ENCODE peak calls at places on chromosomes 6 and 20, in four cellular contexts. One of them, this sample, is unnamed.

GRCh38 chr6:127300411-127300810 is 33.7 kb downstream of the RNF146 start:
- DNase-seq in CD8-positive, alpha-beta T cell: no peak
- DNase-seq in psoas muscle: no peak
- DNase-seq in heart right ventricle: no peak
- DNase-seq in this sample: no peak

GRCh38 chr6:68575765-68576439 is 59.2 kb upstream of the ADGRB3 start:
- DNase-seq in CD8-positive, alpha-beta T cell: no peak
- DNase-seq in psoas muscle: no peak
- DNase-seq in heart right ventricle: no peak
- DNase-seq in this sample: peak; percentile 61

GRCh38 chr6:149271348-149272340 is 45.9 kb upstream of the TAB2 start:
- DNase-seq in CD8-positive, alpha-beta T cell: peak; percentile 51
- DNase-seq in psoas muscle: no peak
- DNase-seq in heart right ventricle: no peak
- DNase-seq in this sample: peak; percentile 59

GRCh38 chr6:109010703-109011102 is 83.9 kb downstream of the SESN1 start:
- DNase-seq in CD8-positive, alpha-beta T cell: no peak
- DNase-seq in psoas muscle: no peak
- DNase-seq in heart right ventricle: no peak
- DNase-seq in this sample: no peak

GRCh38 chr20:49937023-49937929 is 1.1 kb downstream of the RNF114 start:
- DNase-seq in CD8-positive, alpha-beta T cell: no peak
- DNase-seq in psoas muscle: no peak
- DNase-seq in heart right ventricle: no peak
- DNase-seq in this sample: no peak

GRCh38 chr6:164569503-164569902 is 739.9 kb downstream of the C6orf118 start:
- DNase-seq in CD8-positive, alpha-beta T cell: no peak
- DNase-seq in psoas muscle: no peak
- DNase-seq in heart right ventricle: no peak
- DNase-seq in this sample: no peak

GRCh38 chr6:82906489-82906888 is 159.2 kb downstream of the UBE3D start:
- DNase-seq in CD8-positive, alpha-beta T cell: no peak
- DNase-seq in psoas muscle: no peak
- DNase-seq in heart right ventricle: no peak
- DNase-seq in this sample: no peak

GRCh38 chr6:74434165-74434564 is 738.2 kb downstream of the CD109 start:
- DNase-seq in CD8-positive, alpha-beta T cell: no peak
- DNase-seq in psoas muscle: no peak
- DNase-seq in heart right ventricle: no peak
- DNase-seq in this sample: no peak

GRCh38 chr6:148869589-148869988 is 122.8 kb downstream of the UST start:
- DNase-seq in CD8-positive, alpha-beta T cell: no peak
- DNase-seq in psoas muscle: no peak
- DNase-seq in heart right ventricle: no peak
- DNase-seq in this sample: no peak

GRCh38 chr6:3026811-3027626 is 27.3 kb downstream of the NQO2 start:
- DNase-seq in CD8-positive, alpha-beta T cell: peak; percentile 55
- DNase-seq in psoas muscle: no peak
- DNase-seq in heart right ventricle: no peak
- DNase-seq in this sample: no peak

GRCh38 chr6:111761783-111762312 is 111.4 kb downstream of the FYN start:
- DNase-seq in CD8-positive, alpha-beta T cell: no peak
- DNase-seq in psoas muscle: no peak
- DNase-seq in heart right ventricle: no peak
- DNase-seq in this sample: no peak

GRCh38 chr6:12440981-12441380 is 150.8 kb downstream of the EDN1 start:
- DNase-seq in CD8-positive, alpha-beta T cell: no peak
- DNase-seq in psoas muscle: no peak
- DNase-seq in heart right ventricle: no peak
- DNase-seq in this sample: no peak

GRCh38 chr6:4853782-4854511 is 77.7 kb downstream of the CDYL start:
- DNase-seq in CD8-positive, alpha-beta T cell: no peak
- DNase-seq in psoas muscle: no peak
- DNase-seq in heart right ventricle: no peak
- DNase-seq in this sample: no peak

GRCh38 chr6:27879795-27880194 is 32.4 kb downstream of the OR2B2 start:
- DNase-seq in CD8-positive, alpha-beta T cell: no peak
- DNase-seq in psoas muscle: no peak
- DNase-seq in heart right ventricle: no peak
- DNase-seq in this sample: no peak

GRCh38 chr6:44217332-44218143 is 812 bp downstream of the MYMX start:
- DNase-seq in CD8-positive, alpha-beta T cell: no peak
- DNase-seq in psoas muscle: peak; percentile 89
- DNase-seq in heart right ventricle: peak; percentile 79
- DNase-seq in this sample: no peak

GRCh38 chr6:82687855-82688254 is 324.2 kb downstream of the TPBG start:
- DNase-seq in CD8-positive, alpha-beta T cell: no peak
- DNase-seq in psoas muscle: no peak
- DNase-seq in heart right ventricle: no peak
- DNase-seq in this sample: no peak

GRCh38 chr6:99521557-99522286 is 6.5 kb upstream of the USP45 start:
- DNase-seq in CD8-positive, alpha-beta T cell: no peak
- DNase-seq in psoas muscle: no peak
- DNase-seq in heart right ventricle: peak; percentile 15
- DNase-seq in this sample: no peak

GRCh38 chr20:45254867-45255266 is 503 bp upstream of the SLPI start:
- DNase-seq in CD8-positive, alpha-beta T cell: no peak
- DNase-seq in psoas muscle: no peak
- DNase-seq in heart right ventricle: no peak
- DNase-seq in this sample: no peak

GRCh38 chr6:150806790-150807189 is 58.7 kb upstream of the MTHFD1L start:
- DNase-seq in CD8-positive, alpha-beta T cell: no peak
- DNase-seq in psoas muscle: no peak
- DNase-seq in heart right ventricle: no peak
- DNase-seq in this sample: no peak

GRCh38 chr6:27043244-27043643 is 204.3 kb upstream of the PRSS16 start:
- DNase-seq in CD8-positive, alpha-beta T cell: no peak
- DNase-seq in psoas muscle: no peak
- DNase-seq in heart right ventricle: no peak
- DNase-seq in this sample: no peak

GRCh38 chr6:4929319-4929718 is 74.5 kb downstream of the RPP40 start:
- DNase-seq in CD8-positive, alpha-beta T cell: no peak
- DNase-seq in psoas muscle: no peak
- DNase-seq in heart right ventricle: no peak
- DNase-seq in this sample: no peak

GRCh38 chr6:118650500-118651281 is 700 bp downstream of the CEP85L start:
- DNase-seq in CD8-positive, alpha-beta T cell: peak; percentile 44
- DNase-seq in psoas muscle: peak; percentile 76
- DNase-seq in heart right ventricle: peak; percentile 53
- DNase-seq in this sample: peak; percentile 63

GRCh38 chr6:168793649-168794048 is 352.7 kb downstream of the SMOC2 start:
- DNase-seq in CD8-positive, alpha-beta T cell: no peak
- DNase-seq in psoas muscle: no peak
- DNase-seq in heart right ventricle: no peak
- DNase-seq in this sample: no peak

GRCh38 chr6:10144772-10145171 is 270.1 kb downstream of the TFAP2A start:
- DNase-seq in CD8-positive, alpha-beta T cell: no peak
- DNase-seq in psoas muscle: no peak
- DNase-seq in heart right ventricle: no peak
- DNase-seq in this sample: no peak

GRCh38 chr20:434221-434620 is 26.1 kb downstream of the RBCK1 start:
- DNase-seq in CD8-positive, alpha-beta T cell: no peak
- DNase-seq in psoas muscle: no peak
- DNase-seq in heart right ventricle: no peak
- DNase-seq in this sample: no peak
- H3K36me3 ChIP-seq in CD8-positive, alpha-beta T cell: peaks cover 17% of the 10 kb centered on the region
- H3K36me3 ChIP-seq in psoas muscle: peaks cover 82% of the 10 kb centered on the region
- H3K36me3 ChIP-seq in heart right ventricle: no peaks in the 10 kb centered on the region
- H3K36me3 ChIP-seq in this sample: peaks cover 92% of the 10 kb centered on the region

DNA sequence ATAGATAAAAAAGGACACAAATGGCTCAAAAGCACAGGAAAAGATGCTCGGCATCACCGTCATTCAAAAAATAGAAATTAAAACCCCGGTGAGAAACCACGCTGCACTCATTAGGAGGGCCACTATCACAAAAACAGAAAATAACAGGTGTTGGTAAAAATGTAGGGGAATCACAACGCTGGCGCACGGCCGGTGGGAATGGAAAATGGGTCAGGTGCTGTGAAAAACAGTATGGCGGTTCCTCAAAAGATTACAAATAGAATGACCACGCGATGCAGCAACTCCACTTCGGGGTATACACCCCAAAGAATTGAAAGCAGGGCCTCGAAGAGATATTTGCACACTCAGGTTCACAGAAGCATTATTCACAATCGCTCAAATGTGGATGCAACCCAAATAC is 28.3 kb downstream of the NPEPL1 start:
- DNase-seq in CD8-positive, alpha-beta T cell: no peak
- DNase-seq in psoas muscle: no peak
- DNase-seq in heart right ventricle: no peak
- DNase-seq in this sample: peak; percentile 21
- TF ChIP-seq CTCF in CD8-positive, alpha-beta T cell: no peak
- TF ChIP-seq CTCF in psoas muscle: no peak
- TF ChIP-seq CTCF in heart right ventricle: no peak
- TF ChIP-seq CTCF in this sample: no peak

DNA sequence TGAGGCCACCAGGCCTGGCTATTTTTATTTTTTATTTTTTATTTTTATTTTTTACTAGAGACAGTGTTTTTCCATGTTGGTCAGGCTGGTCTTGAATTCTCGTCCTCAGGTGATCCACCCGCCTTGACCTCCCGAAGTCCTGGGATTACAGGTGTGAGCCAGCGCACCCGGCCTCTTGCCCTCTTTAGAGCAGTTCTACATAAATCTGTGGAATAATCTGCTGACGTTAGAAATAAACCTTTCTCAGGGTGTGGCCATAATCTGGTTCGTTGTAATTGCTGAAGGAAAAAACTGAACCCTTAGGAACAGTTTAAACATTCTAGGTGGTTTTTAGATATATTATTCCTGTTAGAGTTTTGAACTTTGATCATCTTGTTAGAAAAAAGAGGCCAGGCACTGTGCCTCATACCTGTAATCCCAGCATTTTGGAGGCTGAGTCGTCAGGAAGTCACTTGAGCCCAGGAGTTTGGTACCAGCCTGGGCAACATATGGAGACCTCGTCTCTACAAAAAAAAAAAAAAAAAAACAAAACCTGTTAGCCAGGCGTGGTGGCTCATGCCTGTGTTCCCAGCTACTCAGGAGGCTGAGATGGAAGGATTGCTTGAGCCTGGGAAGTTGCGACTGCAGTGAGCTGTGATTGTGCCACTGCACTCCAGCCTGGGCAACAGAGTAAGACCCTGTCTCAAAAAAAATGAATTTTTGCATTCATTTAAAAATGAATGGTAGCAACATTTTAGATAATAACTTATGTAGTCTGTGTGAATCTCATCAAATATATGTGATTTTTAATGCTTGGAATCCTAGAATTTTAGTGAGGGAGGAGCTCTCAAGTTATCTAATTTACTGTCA is 24.2 kb downstream of the ASXL1 start:
- DNase-seq in CD8-positive, alpha-beta T cell: no peak
- DNase-seq in psoas muscle: no peak
- DNase-seq in heart right ventricle: no peak
- DNase-seq in this sample: no peak
- H3K36me3 ChIP-seq in CD8-positive, alpha-beta T cell: no peaks in the 10 kb centered on the region
- H3K36me3 ChIP-seq in psoas muscle: peaks cover 40% of the 10 kb centered on the region
- H3K36me3 ChIP-seq in heart right ventricle: no peaks in the 10 kb centered on the region
- H3K36me3 ChIP-seq in this sample: no peaks in the 10 kb centered on the region

GRCh38 chr6:166862287-166862977 is 93.9 kb downstream of the RNASET2 start:
- DNase-seq in CD8-positive, alpha-beta T cell: peak; percentile 26
- DNase-seq in psoas muscle: no peak
- DNase-seq in heart right ventricle: peak; percentile 39
- DNase-seq in this sample: no peak
- TF ChIP-seq CTCF in CD8-positive, alpha-beta T cell: no peak
- TF ChIP-seq CTCF in psoas muscle: no peak
- TF ChIP-seq CTCF in heart right ventricle: no peak
- TF ChIP-seq CTCF in this sample: no peak

GRCh38 chr20:41702647-41703046 is 84.5 kb upstream of the CHD6 start:
- DNase-seq in CD8-positive, alpha-beta T cell: no peak
- DNase-seq in psoas muscle: no peak
- DNase-seq in heart right ventricle: no peak
- DNase-seq in this sample: no peak

GRCh38 chr20:41701596-41702350 is 83.6 kb upstream of the CHD6 start:
- DNase-seq in CD8-positive, alpha-beta T cell: no peak
- DNase-seq in psoas muscle: no peak
- DNase-seq in heart right ventricle: no peak
- DNase-seq in this sample: no peak

GRCh38 chr20:41696428-41696827 is 78.3 kb upstream of the CHD6 start:
- DNase-seq in CD8-positive, alpha-beta T cell: no peak
- DNase-seq in psoas muscle: no peak
- DNase-seq in heart right ventricle: no peak
- DNase-seq in this sample: no peak

GRCh38 chr20:41694796-41695195 is 76.6 kb upstream of the CHD6 start:
- DNase-seq in CD8-positive, alpha-beta T cell: no peak
- DNase-seq in psoas muscle: no peak
- DNase-seq in heart right ventricle: no peak
- DNase-seq in this sample: no peak

DNA sequence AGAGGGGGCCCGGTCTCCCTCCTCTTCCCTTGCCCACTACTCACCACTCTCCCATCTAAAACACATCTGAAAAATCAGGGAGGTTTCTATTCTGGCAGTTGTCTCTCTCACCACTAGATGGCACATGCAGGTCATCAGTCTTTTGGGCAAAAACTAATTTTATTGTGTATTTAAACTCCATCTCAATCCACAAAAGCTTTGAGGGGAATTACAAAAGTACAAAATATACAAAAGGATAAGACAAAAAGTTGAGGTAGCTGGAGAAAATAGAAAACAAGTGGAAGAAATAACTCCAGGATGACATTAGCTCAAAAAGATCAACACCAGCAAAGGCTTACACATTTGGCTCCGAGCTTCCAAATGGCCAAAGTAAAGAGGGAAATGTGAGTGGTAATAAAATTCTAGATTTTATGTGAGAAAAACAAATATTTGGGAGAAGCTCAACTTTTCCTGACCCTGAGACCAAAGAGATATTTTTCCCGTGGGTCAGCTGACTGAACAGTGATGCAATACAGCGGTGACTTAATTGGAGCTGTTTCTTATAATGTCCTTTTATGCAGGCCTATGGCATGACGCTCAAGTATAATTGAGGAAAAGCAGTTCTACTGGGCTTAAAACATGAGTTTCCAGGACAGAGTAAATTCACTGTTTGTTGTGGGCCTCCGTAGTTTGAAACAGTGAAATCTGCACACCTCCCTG is 79.8 kb upstream of the CHD6 start:
- DNase-seq in CD8-positive, alpha-beta T cell: no peak
- DNase-seq in psoas muscle: no peak
- DNase-seq in heart right ventricle: no peak
- DNase-seq in this sample: no peak
- H3K36me3 ChIP-seq in CD8-positive, alpha-beta T cell: no peaks in the 10 kb centered on the region
- H3K36me3 ChIP-seq in psoas muscle: no peaks in the 10 kb centered on the region
- H3K36me3 ChIP-seq in heart right ventricle: no peaks in the 10 kb centered on the region
- H3K36me3 ChIP-seq in this sample: no peaks in the 10 kb centered on the region

GRCh38 chr6:25046942-25047341 is 111.2 kb upstream of the RIPOR2 start:
- DNase-seq in CD8-positive, alpha-beta T cell: no peak
- DNase-seq in psoas muscle: no peak
- DNase-seq in heart right ventricle: no peak
- DNase-seq in this sample: no peak

GRCh38 chr6:25053875-25054371 is 118.2 kb upstream of the RIPOR2 start:
- DNase-seq in CD8-positive, alpha-beta T cell: no peak
- DNase-seq in psoas muscle: no peak
- DNase-seq in heart right ventricle: no peak
- DNase-seq in this sample: no peak

GRCh38 chr6:25051083-25051482 is 115.3 kb upstream of the RIPOR2 start:
- DNase-seq in CD8-positive, alpha-beta T cell: no peak
- DNase-seq in psoas muscle: no peak
- DNase-seq in heart right ventricle: no peak
- DNase-seq in this sample: no peak

GRCh38 chr6:25052181-25052580 is 116.4 kb upstream of the RIPOR2 start:
- DNase-seq in CD8-positive, alpha-beta T cell: no peak
- DNase-seq in psoas muscle: no peak
- DNase-seq in heart right ventricle: no peak
- DNase-seq in this sample: no peak

GRCh38 chr6:25050356-25050755 is 114.6 kb upstream of the RIPOR2 start:
- DNase-seq in CD8-positive, alpha-beta T cell: peak; percentile 53
- DNase-seq in psoas muscle: no peak
- DNase-seq in heart right ventricle: no peak
- DNase-seq in this sample: no peak
- TF ChIP-seq CTCF in CD8-positive, alpha-beta T cell: no peak
- TF ChIP-seq CTCF in psoas muscle: no peak
- TF ChIP-seq CTCF in heart right ventricle: no peak
- TF ChIP-seq CTCF in this sample: no peak

This sample was measured in left lung.